ENCODE peak calls at places on chromosomes 12 and 14, in five cellular contexts. One of them, this sample, is unnamed.

GRCh38 chr12:111780615-111781014 is 13.9 kb downstream of the ALDH2 start:
- DNase-seq in cardiac fibroblast: no peak
- DNase-seq in epithelial cell of esophagus: peak; percentile 81
- DNase-seq in HTR-8/SVneo: no peak
- DNase-seq in amniotic stem cell: no peak
- DNase-seq in this sample: no peak

GRCh38 chr14:99753225-99754140 is 39.7 kb upstream of the EML1 start:
- DNase-seq in cardiac fibroblast: no peak
- DNase-seq in epithelial cell of esophagus: no peak
- DNase-seq in HTR-8/SVneo: no peak
- DNase-seq in amniotic stem cell: no peak
- DNase-seq in this sample: no peak

GRCh38 chr14:61542848-61543790 is 152.2 kb upstream of the HIF1A start:
- DNase-seq in cardiac fibroblast: no peak
- DNase-seq in epithelial cell of esophagus: no peak
- DNase-seq in HTR-8/SVneo: no peak
- DNase-seq in amniotic stem cell: no peak
- DNase-seq in this sample: peak; percentile 28

GRCh38 chr12:124927325-124928094 is 13.1 kb upstream of the UBC start:
- DNase-seq in cardiac fibroblast: peak; percentile 93
- DNase-seq in epithelial cell of esophagus: peak; percentile 90
- DNase-seq in HTR-8/SVneo: peak; percentile 73
- DNase-seq in amniotic stem cell: no peak
- DNase-seq in this sample: no peak

GRCh38 chr12:127400231-127400630 is 866.7 kb upstream of the TMEM132C start:
- DNase-seq in cardiac fibroblast: peak; percentile 45
- DNase-seq in epithelial cell of esophagus: no peak
- DNase-seq in HTR-8/SVneo: no peak
- DNase-seq in amniotic stem cell: no peak
- DNase-seq in this sample: no peak

GRCh38 chr12:62737201-62737600 is 197.7 kb downstream of the PPM1H start:
- DNase-seq in cardiac fibroblast: no peak
- DNase-seq in epithelial cell of esophagus: no peak
- DNase-seq in HTR-8/SVneo: no peak
- DNase-seq in amniotic stem cell: no peak
- DNase-seq in this sample: no peak

GRCh38 chr14:22882529-22883190 is 362 bp upstream of the REM2 start:
- DNase-seq in cardiac fibroblast: peak; percentile 40
- DNase-seq in epithelial cell of esophagus: peak; percentile 80
- DNase-seq in HTR-8/SVneo: peak; percentile 6
- DNase-seq in amniotic stem cell: no peak
- DNase-seq in this sample: peak; percentile 36

GRCh38 chr12:3148366-3149000 is 71.3 kb downstream of the TSPAN9 start:
- DNase-seq in cardiac fibroblast: no peak
- DNase-seq in epithelial cell of esophagus: no peak
- DNase-seq in HTR-8/SVneo: no peak
- DNase-seq in amniotic stem cell: no peak
- DNase-seq in this sample: no peak

GRCh38 chr12:132288516-132289188 is 40.7 kb downstream of the GALNT9 start:
- DNase-seq in cardiac fibroblast: no peak
- DNase-seq in epithelial cell of esophagus: no peak
- DNase-seq in HTR-8/SVneo: no peak
- DNase-seq in amniotic stem cell: no peak
- DNase-seq in this sample: no peak

GRCh38 chr12:93540506-93540905 is 32.0 kb upstream of the SOCS2 start:
- DNase-seq in cardiac fibroblast: peak; percentile 42
- DNase-seq in epithelial cell of esophagus: no peak
- DNase-seq in HTR-8/SVneo: no peak
- DNase-seq in amniotic stem cell: no peak
- DNase-seq in this sample: no peak

GRCh38 chr12:108215458-108215857 is 86.4 kb downstream of the WSCD2 start:
- DNase-seq in cardiac fibroblast: no peak
- DNase-seq in epithelial cell of esophagus: no peak
- DNase-seq in HTR-8/SVneo: no peak
- DNase-seq in amniotic stem cell: no peak
- DNase-seq in this sample: no peak

GRCh38 chr12:120194534-120195395 is at the start of gene GCN1:
- DNase-seq in cardiac fibroblast: peak; percentile 82
- DNase-seq in epithelial cell of esophagus: peak; percentile 82
- DNase-seq in HTR-8/SVneo: peak; percentile 81
- DNase-seq in amniotic stem cell: peak; percentile 44
- DNase-seq in this sample: peak; percentile 74

GRCh38 chr12:121980211-121980891 is 41.3 kb upstream of the BCL7A start:
- DNase-seq in cardiac fibroblast: peak; percentile 29
- DNase-seq in epithelial cell of esophagus: no peak
- DNase-seq in HTR-8/SVneo: no peak
- DNase-seq in amniotic stem cell: no peak
- DNase-seq in this sample: no peak

GRCh38 chr12:94791933-94792332 is 141.6 kb upstream of the TMCC3 start:
- DNase-seq in cardiac fibroblast: no peak
- DNase-seq in epithelial cell of esophagus: no peak
- DNase-seq in HTR-8/SVneo: no peak
- DNase-seq in amniotic stem cell: no peak
- DNase-seq in this sample: no peak

GRCh38 chr14:74980746-74981661 is 21.7 kb upstream of the EIF2B2 start:
- DNase-seq in cardiac fibroblast: peak; percentile 33
- DNase-seq in epithelial cell of esophagus: peak; percentile 42
- DNase-seq in HTR-8/SVneo: peak; percentile 88
- DNase-seq in amniotic stem cell: no peak
- DNase-seq in this sample: no peak

GRCh38 chr12:96070670-96071279 is 35.4 kb upstream of the LTA4H start:
- DNase-seq in cardiac fibroblast: peak; percentile 31
- DNase-seq in epithelial cell of esophagus: peak; percentile 73
- DNase-seq in HTR-8/SVneo: no peak
- DNase-seq in amniotic stem cell: no peak
- DNase-seq in this sample: no peak

GRCh38 chr12:49489720-49490119 is 49.1 kb upstream of the KCNH3 start:
- DNase-seq in cardiac fibroblast: peak; percentile 94
- DNase-seq in epithelial cell of esophagus: peak; percentile 91
- DNase-seq in HTR-8/SVneo: peak; percentile 44
- DNase-seq in amniotic stem cell: peak; percentile 17
- DNase-seq in this sample: no peak

GRCh38 chr12:121786441-121786825 is 7.1 kb downstream of the RHOF start:
- DNase-seq in cardiac fibroblast: peak; percentile 95
- DNase-seq in epithelial cell of esophagus: peak; percentile 100
- DNase-seq in HTR-8/SVneo: peak; percentile 64
- DNase-seq in amniotic stem cell: peak; percentile 80
- DNase-seq in this sample: no peak

GRCh38 chr12:22481557-22482104 is 62.7 kb downstream of the C2CD5 start:
- DNase-seq in cardiac fibroblast: no peak
- DNase-seq in epithelial cell of esophagus: no peak
- DNase-seq in HTR-8/SVneo: no peak
- DNase-seq in amniotic stem cell: no peak
- DNase-seq in this sample: no peak

GRCh38 chr14:101887219-101887618 is 77.2 kb upstream of the DYNC1H1 start:
- DNase-seq in cardiac fibroblast: no peak
- DNase-seq in epithelial cell of esophagus: no peak
- DNase-seq in HTR-8/SVneo: no peak
- DNase-seq in amniotic stem cell: no peak
- DNase-seq in this sample: no peak

GRCh38 chr14:103708750-103709187 is 6.5 kb downstream of the XRCC3 start:
- DNase-seq in cardiac fibroblast: no peak
- DNase-seq in epithelial cell of esophagus: no peak
- DNase-seq in HTR-8/SVneo: no peak
- DNase-seq in amniotic stem cell: no peak
- DNase-seq in this sample: no peak